ENCODE peak calls at places on chromosomes 7 and 10, in eight cellular contexts. One of them, this sample, is unnamed. For H3K27me3, the result is how much of the 10 kb centered on the place peaks cover.

GRCh38 chr7:143372070-143372469 is 9.1 kb upstream of the ZYX start:
- DNase-seq in right cardiac atrium: peak
- DNase-seq in GM23338: no peak
- DNase-seq in HCT116: no peak
- DNase-seq in right atrium auricular region: no peak
- DNase-seq in brain microvascular endothelial cell: no peak
- DNase-seq in lower lobe of right lung: peak
- DNase-seq in heart left ventricle: peak
- DNase-seq in this sample: no peak

GRCh38 chr10:63414481-63415260 is 51.1 kb downstream of the JMJD1C start:
- DNase-seq in right cardiac atrium: no peak
- DNase-seq in GM23338: no peak
- DNase-seq in HCT116: no peak
- DNase-seq in right atrium auricular region: no peak
- DNase-seq in brain microvascular endothelial cell: no peak
- DNase-seq in lower lobe of right lung: no peak
- DNase-seq in heart left ventricle: no peak
- DNase-seq in this sample: no peak

GRCh38 chr10:91000985-91001384 is 80.1 kb upstream of the ANKRD1 start:
- DNase-seq in right cardiac atrium: no peak
- DNase-seq in GM23338: no peak
- DNase-seq in HCT116: no peak
- DNase-seq in right atrium auricular region: no peak
- DNase-seq in brain microvascular endothelial cell: no peak
- DNase-seq in lower lobe of right lung: no peak
- DNase-seq in heart left ventricle: no peak
- DNase-seq in this sample: no peak

GRCh38 chr7:121985476-121985875 is 112.5 kb downstream of the PTPRZ1 start:
- DNase-seq in right cardiac atrium: no peak
- DNase-seq in GM23338: peak
- DNase-seq in HCT116: no peak
- DNase-seq in right atrium auricular region: no peak
- DNase-seq in brain microvascular endothelial cell: no peak
- DNase-seq in lower lobe of right lung: no peak
- DNase-seq in heart left ventricle: no peak
- DNase-seq in this sample: no peak

GRCh38 chr10:78925800-78926319 is 142.9 kb upstream of the ZMIZ1 start:
- DNase-seq in right cardiac atrium: no peak
- DNase-seq in GM23338: no peak
- DNase-seq in HCT116: no peak
- DNase-seq in right atrium auricular region: no peak
- DNase-seq in brain microvascular endothelial cell: peak
- DNase-seq in lower lobe of right lung: no peak
- DNase-seq in heart left ventricle: no peak
- DNase-seq in this sample: no peak

GRCh38 chr7:107874605-107875446 is 16.2 kb upstream of the DLD start:
- DNase-seq in right cardiac atrium: no peak
- DNase-seq in GM23338: peak
- DNase-seq in HCT116: peak
- DNase-seq in right atrium auricular region: no peak
- DNase-seq in brain microvascular endothelial cell: peak
- DNase-seq in lower lobe of right lung: no peak
- DNase-seq in heart left ventricle: no peak
- DNase-seq in this sample: peak

GRCh38 chr7:5692112-5692844 is 89.2 kb downstream of the RNF216 start:
- DNase-seq in right cardiac atrium: peak
- DNase-seq in GM23338: no peak
- DNase-seq in HCT116: no peak
- DNase-seq in right atrium auricular region: peak
- DNase-seq in brain microvascular endothelial cell: peak
- DNase-seq in lower lobe of right lung: no peak
- DNase-seq in heart left ventricle: peak
- DNase-seq in this sample: no peak

GRCh38 chr10:13528138-13528874 is 508 bp downstream of the BEND7 start:
- DNase-seq in right cardiac atrium: peak
- DNase-seq in GM23338: peak
- DNase-seq in HCT116: no peak
- DNase-seq in right atrium auricular region: no peak
- DNase-seq in brain microvascular endothelial cell: no peak
- DNase-seq in lower lobe of right lung: no peak
- DNase-seq in heart left ventricle: peak
- DNase-seq in this sample: peak

GRCh38 chr7:105587899-105588690 is 6.8 kb upstream of the EFCAB10 start:
- DNase-seq in right cardiac atrium: no peak
- DNase-seq in GM23338: no peak
- DNase-seq in HCT116: no peak
- DNase-seq in right atrium auricular region: no peak
- DNase-seq in brain microvascular endothelial cell: no peak
- DNase-seq in lower lobe of right lung: no peak
- DNase-seq in heart left ventricle: no peak
- DNase-seq in this sample: peak

GRCh38 chr10:30728786-30729185 is 99.2 kb upstream of the LYZL2 start:
- DNase-seq in right cardiac atrium: no peak
- DNase-seq in GM23338: no peak
- DNase-seq in HCT116: no peak
- DNase-seq in right atrium auricular region: no peak
- DNase-seq in brain microvascular endothelial cell: no peak
- DNase-seq in lower lobe of right lung: no peak
- DNase-seq in heart left ventricle: no peak
- DNase-seq in this sample: no peak

GRCh38 chr7:67821116-67821515 is 824.5 kb downstream of the TYW1 start:
- DNase-seq in right cardiac atrium: no peak
- DNase-seq in GM23338: no peak
- DNase-seq in HCT116: no peak
- DNase-seq in right atrium auricular region: no peak
- DNase-seq in brain microvascular endothelial cell: no peak
- DNase-seq in lower lobe of right lung: no peak
- DNase-seq in heart left ventricle: no peak
- DNase-seq in this sample: no peak

GRCh38 chr7:17275749-17276671 is 22.4 kb upstream of the AHR start:
- DNase-seq in right cardiac atrium: no peak
- DNase-seq in GM23338: no peak
- DNase-seq in HCT116: no peak
- DNase-seq in right atrium auricular region: no peak
- DNase-seq in brain microvascular endothelial cell: peak
- DNase-seq in lower lobe of right lung: no peak
- DNase-seq in heart left ventricle: no peak
- DNase-seq in this sample: no peak

GRCh38 chr7:73431041-73431835 is 2.3 kb upstream of the FZD9 start:
- DNase-seq in right cardiac atrium: no peak
- DNase-seq in GM23338: peak
- DNase-seq in HCT116: no peak
- DNase-seq in right atrium auricular region: no peak
- DNase-seq in brain microvascular endothelial cell: no peak
- DNase-seq in lower lobe of right lung: no peak
- DNase-seq in heart left ventricle: no peak
- DNase-seq in this sample: no peak

GRCh38 chr7:134730359-134730758 is 49.1 kb upstream of the CALD1 start:
- DNase-seq in right cardiac atrium: no peak
- DNase-seq in GM23338: no peak
- DNase-seq in HCT116: no peak
- DNase-seq in right atrium auricular region: no peak
- DNase-seq in brain microvascular endothelial cell: peak
- DNase-seq in lower lobe of right lung: no peak
- DNase-seq in heart left ventricle: no peak
- DNase-seq in this sample: no peak

GRCh38 chr10:71727429-71728217 is 8.0 kb upstream of the C10orf105 start:
- DNase-seq in right cardiac atrium: peak
- DNase-seq in GM23338: no peak
- DNase-seq in HCT116: no peak
- DNase-seq in right atrium auricular region: peak
- DNase-seq in brain microvascular endothelial cell: no peak
- DNase-seq in lower lobe of right lung: peak
- DNase-seq in heart left ventricle: peak
- DNase-seq in this sample: no peak

GRCh38 chr7:130273081-130273699 is 6.5 kb downstream of the CPA2 start:
- DNase-seq in right cardiac atrium: no peak
- DNase-seq in GM23338: peak
- DNase-seq in HCT116: no peak
- DNase-seq in right atrium auricular region: no peak
- DNase-seq in brain microvascular endothelial cell: no peak
- DNase-seq in lower lobe of right lung: no peak
- DNase-seq in heart left ventricle: no peak
- DNase-seq in this sample: no peak

GRCh38 chr7:14389052-14389988 is 399.9 kb upstream of the ETV1 start:
- DNase-seq in right cardiac atrium: no peak
- DNase-seq in GM23338: no peak
- DNase-seq in HCT116: no peak
- DNase-seq in right atrium auricular region: no peak
- DNase-seq in brain microvascular endothelial cell: no peak
- DNase-seq in lower lobe of right lung: no peak
- DNase-seq in heart left ventricle: no peak
- DNase-seq in this sample: no peak

GRCh38 chr10:60313589-60313952 is 76.1 kb downstream of the ANK3 start:
- DNase-seq in right cardiac atrium: no peak
- DNase-seq in GM23338: no peak
- DNase-seq in HCT116: no peak
- DNase-seq in right atrium auricular region: no peak
- DNase-seq in brain microvascular endothelial cell: no peak
- DNase-seq in lower lobe of right lung: no peak
- DNase-seq in heart left ventricle: no peak
- DNase-seq in this sample: no peak

GRCh38 chr7:156236181-156236889 is 404.2 kb upstream of the RNF32 start:
- DNase-seq in right cardiac atrium: no peak
- DNase-seq in GM23338: no peak
- DNase-seq in HCT116: no peak
- DNase-seq in right atrium auricular region: peak
- DNase-seq in brain microvascular endothelial cell: no peak
- DNase-seq in lower lobe of right lung: no peak
- DNase-seq in heart left ventricle: no peak
- DNase-seq in this sample: no peak

GRCh38 chr7:16318463-16318862 is 102.9 kb downstream of the CRPPA start:
- DNase-seq in right cardiac atrium: no peak
- DNase-seq in GM23338: no peak
- DNase-seq in HCT116: no peak
- DNase-seq in right atrium auricular region: no peak
- DNase-seq in brain microvascular endothelial cell: no peak
- DNase-seq in lower lobe of right lung: no peak
- DNase-seq in heart left ventricle: no peak
- DNase-seq in this sample: no peak

GRCh38 chr7:64602518-64602917 is 39.6 kb upstream of the ZNF680 start:
- DNase-seq in right cardiac atrium: no peak
- DNase-seq in GM23338: no peak
- DNase-seq in HCT116: no peak
- DNase-seq in right atrium auricular region: no peak
- DNase-seq in brain microvascular endothelial cell: peak
- DNase-seq in lower lobe of right lung: no peak
- DNase-seq in heart left ventricle: no peak
- DNase-seq in this sample: no peak

DNA sequence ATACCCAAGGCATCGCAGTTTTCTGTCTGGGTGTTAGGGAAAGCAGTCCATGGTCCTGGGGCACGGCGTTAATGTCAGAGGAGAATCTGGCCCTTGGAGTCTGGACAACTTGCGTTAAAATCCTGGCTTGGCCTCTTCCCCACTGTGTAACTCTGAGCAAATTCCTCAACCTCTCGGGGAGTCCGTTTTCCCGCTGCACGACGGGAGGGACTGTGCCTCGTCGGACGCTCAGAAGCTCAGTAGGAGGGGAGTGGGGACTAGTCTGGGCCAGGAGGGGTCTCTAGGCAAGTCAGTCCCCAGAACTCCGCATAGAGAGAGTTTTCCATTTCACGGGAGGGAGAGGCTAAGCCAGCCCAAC is 6.6 kb upstream of the EVX1 start:
- DNase-seq in right cardiac atrium: no peak
- DNase-seq in GM23338: peak
- DNase-seq in HCT116: no peak
- DNase-seq in right atrium auricular region: no peak
- DNase-seq in brain microvascular endothelial cell: no peak
- DNase-seq in lower lobe of right lung: no peak
- DNase-seq in heart left ventricle: no peak
- DNase-seq in this sample: no peak
- H3K27me3 ChIP-seq in right cardiac atrium: under half
- H3K27me3 ChIP-seq in GM23338: half or more
- H3K27me3 ChIP-seq in HCT116: under half
- H3K27me3 ChIP-seq in right atrium auricular region: under half
- H3K27me3 ChIP-seq in brain microvascular endothelial cell: half or more
- H3K27me3 ChIP-seq in lower lobe of right lung: half or more
- H3K27me3 ChIP-seq in heart left ventricle: under half
- H3K27me3 ChIP-seq in this sample: half or more

DNA sequence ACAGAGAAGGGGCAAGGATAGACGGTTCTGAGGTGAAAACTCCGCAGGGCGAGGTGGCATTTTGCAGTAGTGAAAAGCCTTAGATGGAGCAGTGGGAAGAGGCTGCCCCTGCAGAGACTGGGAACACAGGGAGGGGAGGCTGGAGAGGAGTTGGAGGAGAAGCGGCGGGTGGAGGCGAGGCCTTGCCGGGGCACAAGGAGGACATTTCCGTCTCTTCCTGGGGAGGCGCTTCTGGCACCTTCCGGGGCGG is 42.6 kb downstream of the LDB3 start:
- DNase-seq in right cardiac atrium: no peak
- DNase-seq in GM23338: no peak
- DNase-seq in HCT116: no peak
- DNase-seq in right atrium auricular region: no peak
- DNase-seq in brain microvascular endothelial cell: no peak
- DNase-seq in lower lobe of right lung: no peak
- DNase-seq in heart left ventricle: no peak
- DNase-seq in this sample: no peak
- H3K4me3 ChIP-seq in right cardiac atrium: no peak
- H3K4me3 ChIP-seq in GM23338: peak
- H3K4me3 ChIP-seq in HCT116: peak
- H3K4me3 ChIP-seq in right atrium auricular region: peak
- H3K4me3 ChIP-seq in brain microvascular endothelial cell: peak
- H3K4me3 ChIP-seq in lower lobe of right lung: peak
- H3K4me3 ChIP-seq in heart left ventricle: peak
- H3K4me3 ChIP-seq in this sample: no peak

DNA sequence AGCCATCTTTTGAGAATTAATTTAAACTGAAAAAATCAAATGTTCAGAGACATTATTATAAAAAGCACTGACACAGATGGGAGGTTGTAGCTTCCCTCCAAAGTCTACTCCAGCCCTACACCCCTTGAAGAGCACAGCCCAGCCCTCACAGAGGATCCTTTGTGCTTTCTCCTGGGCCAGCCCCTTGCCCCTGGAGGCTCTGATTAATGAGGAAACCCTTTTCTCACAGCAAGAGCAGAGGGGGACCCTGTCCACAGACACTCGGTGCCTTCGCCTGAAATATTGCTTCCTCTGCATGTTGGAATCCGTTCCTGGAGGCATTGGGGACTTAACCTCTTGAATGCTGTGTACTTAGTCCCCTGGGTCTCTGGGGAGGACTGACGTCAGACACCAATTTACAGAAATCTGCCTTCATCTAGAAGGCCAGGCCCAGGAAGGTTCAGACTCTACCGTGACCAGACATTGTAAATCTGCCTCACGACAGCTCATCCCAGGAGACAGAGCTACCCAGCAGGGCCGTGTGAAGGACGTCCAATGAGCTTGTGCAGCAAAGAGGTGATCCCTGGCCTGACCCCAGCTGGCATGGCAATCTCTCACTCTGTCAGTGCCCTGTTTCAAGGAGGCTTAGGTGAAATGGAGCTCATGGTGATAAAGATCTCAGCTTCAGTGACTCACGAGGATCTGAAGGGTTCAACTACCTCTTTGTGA is 8.1 kb upstream of the TMEM72 start:
- DNase-seq in right cardiac atrium: no peak
- DNase-seq in GM23338: no peak
- DNase-seq in HCT116: no peak
- DNase-seq in right atrium auricular region: no peak
- DNase-seq in brain microvascular endothelial cell: no peak
- DNase-seq in lower lobe of right lung: no peak
- DNase-seq in heart left ventricle: no peak
- DNase-seq in this sample: peak
- H3K27me3 ChIP-seq in right cardiac atrium: under half
- H3K27me3 ChIP-seq in GM23338: under half
- H3K27me3 ChIP-seq in HCT116: under half
- H3K27me3 ChIP-seq in right atrium auricular region: under half
- H3K27me3 ChIP-seq in brain microvascular endothelial cell: under half
- H3K27me3 ChIP-seq in lower lobe of right lung: under half
- H3K27me3 ChIP-seq in heart left ventricle: under half
- H3K27me3 ChIP-seq in this sample: under half

GRCh38 chr10:14876764-14877163 is 1.9 kb upstream of the SUV39H2 start:
- DNase-seq in right cardiac atrium: peak
- DNase-seq in GM23338: no peak
- DNase-seq in HCT116: no peak
- DNase-seq in right atrium auricular region: no peak
- DNase-seq in brain microvascular endothelial cell: no peak
- DNase-seq in lower lobe of right lung: no peak
- DNase-seq in heart left ventricle: peak
- DNase-seq in this sample: no peak
- H3K4me3 ChIP-seq in right cardiac atrium: peak
- H3K4me3 ChIP-seq in GM23338: peak
- H3K4me3 ChIP-seq in HCT116: no peak
- H3K4me3 ChIP-seq in right atrium auricular region: no peak
- H3K4me3 ChIP-seq in brain microvascular endothelial cell: peak
- H3K4me3 ChIP-seq in lower lobe of right lung: no peak
- H3K4me3 ChIP-seq in heart left ventricle: peak
- H3K4me3 ChIP-seq in this sample: no peak